ENCODE peak calls at places on chromosomes 3 and 15, in ten cellular contexts. One of them, this sample, is unnamed.
A peak's percentile ranks its signal among the peaks of the same experiment; 100 is the strongest.

GRCh38 chr3:169145551-169145950 is 518.0 kb downstream of the MECOM start:
- DNase-seq in A549: no peak
- DNase-seq in neural progenitor cell: no peak
- DNase-seq in aorta: no peak
- DNase-seq in mammary epithelial cell: no peak
- DNase-seq in AG04450: no peak
- DNase-seq in sigmoid colon: no peak
- DNase-seq in fibroblast of lung: no peak
- DNase-seq in thyroid gland: no peak
- DNase-seq in ascending aorta: no peak
- DNase-seq in this sample: no peak

GRCh38 chr3:100269410-100270217 is 8.8 kb downstream of the TBC1D23 start:
- DNase-seq in ascending aorta: no peak
- DNase-seq in sigmoid colon: no peak
- DNase-seq in aorta: no peak
- DNase-seq in thyroid gland: no peak
- DNase-seq in A549: no peak
- DNase-seq in AG04450: peak; percentile 72
- DNase-seq in fibroblast of lung: peak; percentile 86
- DNase-seq in mammary epithelial cell: peak; percentile 98
- DNase-seq in neural progenitor cell: no peak
- DNase-seq in this sample: peak; percentile 99

GRCh38 chr15:51425517-51426033 is 84.1 kb downstream of the GLDN start:
- DNase-seq in ascending aorta: no peak
- DNase-seq in fibroblast of lung: no peak
- DNase-seq in neural progenitor cell: no peak
- DNase-seq in A549: no peak
- DNase-seq in sigmoid colon: no peak
- DNase-seq in thyroid gland: no peak
- DNase-seq in AG04450: no peak
- DNase-seq in aorta: no peak
- DNase-seq in mammary epithelial cell: peak; percentile 18
- DNase-seq in this sample: no peak

GRCh38 chr3:100008081-100008698 is 106.1 kb downstream of the FILIP1L start:
- DNase-seq in thyroid gland: no peak
- DNase-seq in ascending aorta: no peak
- DNase-seq in mammary epithelial cell: no peak
- DNase-seq in neural progenitor cell: no peak
- DNase-seq in sigmoid colon: no peak
- DNase-seq in aorta: no peak
- DNase-seq in fibroblast of lung: no peak
- DNase-seq in A549: no peak
- DNase-seq in AG04450: no peak
- DNase-seq in this sample: no peak

GRCh38 chr3:40597441-40597840 is 72.7 kb downstream of the ZNF621 start:
- DNase-seq in thyroid gland: no peak
- DNase-seq in ascending aorta: no peak
- DNase-seq in mammary epithelial cell: peak; percentile 79
- DNase-seq in AG04450: no peak
- DNase-seq in fibroblast of lung: no peak
- DNase-seq in A549: no peak
- DNase-seq in neural progenitor cell: no peak
- DNase-seq in sigmoid colon: no peak
- DNase-seq in aorta: no peak
- DNase-seq in this sample: peak; percentile 57

GRCh38 chr15:61906961-61907752 is 153.1 kb downstream of the VPS13C start:
- DNase-seq in thyroid gland: no peak
- DNase-seq in neural progenitor cell: no peak
- DNase-seq in A549: no peak
- DNase-seq in fibroblast of lung: no peak
- DNase-seq in ascending aorta: no peak
- DNase-seq in aorta: no peak
- DNase-seq in sigmoid colon: no peak
- DNase-seq in mammary epithelial cell: peak; percentile 14
- DNase-seq in AG04450: no peak
- DNase-seq in this sample: no peak

GRCh38 chr3:51711352-51712019 is 4.6 kb downstream of the GRM2 start:
- DNase-seq in aorta: peak; percentile 35
- DNase-seq in sigmoid colon: no peak
- DNase-seq in ascending aorta: no peak
- DNase-seq in mammary epithelial cell: no peak
- DNase-seq in AG04450: no peak
- DNase-seq in thyroid gland: no peak
- DNase-seq in A549: no peak
- DNase-seq in fibroblast of lung: no peak
- DNase-seq in neural progenitor cell: no peak
- DNase-seq in this sample: no peak

GRCh38 chr3:193831495-193832455 is 238.8 kb downstream of the OPA1 start:
- DNase-seq in A549: no peak
- DNase-seq in AG04450: no peak
- DNase-seq in thyroid gland: no peak
- DNase-seq in ascending aorta: no peak
- DNase-seq in mammary epithelial cell: peak; percentile 100
- DNase-seq in fibroblast of lung: no peak
- DNase-seq in neural progenitor cell: no peak
- DNase-seq in aorta: no peak
- DNase-seq in sigmoid colon: no peak
- DNase-seq in this sample: peak; percentile 90

GRCh38 chr3:50238549-50239026 is 2.6 kb downstream of the GNAI2 start:
- DNase-seq in sigmoid colon: peak; percentile 96
- DNase-seq in A549: peak; percentile 41
- DNase-seq in fibroblast of lung: no peak
- DNase-seq in AG04450: no peak
- DNase-seq in ascending aorta: peak; percentile 66
- DNase-seq in thyroid gland: peak; percentile 83
- DNase-seq in neural progenitor cell: no peak
- DNase-seq in aorta: peak; percentile 91
- DNase-seq in mammary epithelial cell: peak; percentile 62
- DNase-seq in this sample: no peak

GRCh38 chr3:151816091-151816604 is 2.2 kb downstream of the AADAC start:
- DNase-seq in AG04450: peak; percentile 27
- DNase-seq in A549: peak; percentile 72
- DNase-seq in sigmoid colon: no peak
- DNase-seq in thyroid gland: peak; percentile 56
- DNase-seq in mammary epithelial cell: peak; percentile 82
- DNase-seq in aorta: no peak
- DNase-seq in ascending aorta: no peak
- DNase-seq in fibroblast of lung: peak; percentile 62
- DNase-seq in neural progenitor cell: peak; percentile 26
- DNase-seq in this sample: peak; percentile 65

GRCh38 chr15:74786659-74787165 is 4.8 kb downstream of the CSK start:
- DNase-seq in fibroblast of lung: no peak
- DNase-seq in A549: no peak
- DNase-seq in sigmoid colon: peak; percentile 63
- DNase-seq in mammary epithelial cell: no peak
- DNase-seq in neural progenitor cell: no peak
- DNase-seq in aorta: peak; percentile 78
- DNase-seq in thyroid gland: no peak
- DNase-seq in ascending aorta: no peak
- DNase-seq in AG04450: no peak
- DNase-seq in this sample: no peak
- H3K27ac ChIP-seq in fibroblast of lung: peak overlapping the region; percentile 31
- H3K27ac ChIP-seq in A549: no peak overlapping the region
- H3K27ac ChIP-seq in sigmoid colon: peak overlapping the region; percentile 62
- H3K27ac ChIP-seq in mammary epithelial cell: no peak overlapping the region
- H3K27ac ChIP-seq in neural progenitor cell: no peak overlapping the region
- H3K27ac ChIP-seq in aorta: no peak overlapping the region
- H3K27ac ChIP-seq in thyroid gland: no peak overlapping the region
- H3K27ac ChIP-seq in ascending aorta: peak overlapping the region; percentile 62
- H3K27ac ChIP-seq in AG04450: no peak overlapping the region
- H3K27ac ChIP-seq in this sample: peak overlapping the region; percentile 25

GRCh38 chr3:144381607-144382006 is 410.0 kb downstream of the DIPK2A start:
- DNase-seq in AG04450: no peak
- DNase-seq in neural progenitor cell: no peak
- DNase-seq in thyroid gland: no peak
- DNase-seq in mammary epithelial cell: no peak
- DNase-seq in fibroblast of lung: no peak
- DNase-seq in aorta: no peak
- DNase-seq in ascending aorta: no peak
- DNase-seq in A549: no peak
- DNase-seq in sigmoid colon: no peak
- DNase-seq in this sample: peak; percentile 76

GRCh38 chr3:144375122-144375521 is 403.5 kb downstream of the DIPK2A start:
- DNase-seq in AG04450: no peak
- DNase-seq in aorta: no peak
- DNase-seq in A549: no peak
- DNase-seq in mammary epithelial cell: no peak
- DNase-seq in neural progenitor cell: no peak
- DNase-seq in sigmoid colon: no peak
- DNase-seq in ascending aorta: no peak
- DNase-seq in thyroid gland: no peak
- DNase-seq in fibroblast of lung: no peak
- DNase-seq in this sample: no peak

GRCh38 chr3:144384241-144384979 is 412.8 kb downstream of the DIPK2A start:
- DNase-seq in neural progenitor cell: no peak
- DNase-seq in thyroid gland: no peak
- DNase-seq in A549: no peak
- DNase-seq in ascending aorta: no peak
- DNase-seq in AG04450: no peak
- DNase-seq in sigmoid colon: no peak
- DNase-seq in aorta: no peak
- DNase-seq in fibroblast of lung: peak; percentile 67
- DNase-seq in mammary epithelial cell: no peak
- DNase-seq in this sample: no peak

DNA sequence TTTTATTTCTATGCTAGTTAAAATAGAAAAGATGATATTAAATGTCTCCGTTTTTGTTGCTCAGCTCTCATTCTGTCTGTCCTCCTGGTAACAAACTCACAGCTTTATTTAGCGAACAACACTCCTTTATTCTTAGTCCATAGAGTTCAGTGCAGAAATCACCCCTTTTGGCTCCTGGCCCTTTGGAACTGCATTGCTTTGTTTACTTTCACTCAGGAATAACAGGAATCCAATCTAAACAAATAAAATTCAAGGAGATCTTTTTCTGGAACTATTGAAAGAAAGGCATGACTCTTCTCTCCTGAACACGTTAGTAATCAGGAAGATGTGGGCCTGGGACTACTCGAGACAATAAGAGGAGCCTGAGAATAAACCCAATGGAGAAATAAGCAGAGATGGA is 409.2 kb downstream of the DIPK2A start:
- DNase-seq in fibroblast of lung: peak; percentile 6
- DNase-seq in thyroid gland: no peak
- DNase-seq in sigmoid colon: no peak
- DNase-seq in neural progenitor cell: no peak
- DNase-seq in mammary epithelial cell: no peak
- DNase-seq in A549: no peak
- DNase-seq in aorta: no peak
- DNase-seq in ascending aorta: no peak
- DNase-seq in AG04450: no peak
- DNase-seq in this sample: no peak
- H3K27ac ChIP-seq in fibroblast of lung: no peak overlapping the region
- H3K27ac ChIP-seq in thyroid gland: no peak overlapping the region
- H3K27ac ChIP-seq in sigmoid colon: no peak overlapping the region
- H3K27ac ChIP-seq in neural progenitor cell: no peak overlapping the region
- H3K27ac ChIP-seq in mammary epithelial cell: no peak overlapping the region
- H3K27ac ChIP-seq in A549: no peak overlapping the region
- H3K27ac ChIP-seq in aorta: no peak overlapping the region
- H3K27ac ChIP-seq in ascending aorta: no peak overlapping the region
- H3K27ac ChIP-seq in AG04450: no peak overlapping the region
- H3K27ac ChIP-seq in this sample: no peak overlapping the region

GRCh38 chr3:114538211-114538610 is 244.4 kb downstream of the TIGIT start:
- DNase-seq in sigmoid colon: no peak
- DNase-seq in mammary epithelial cell: no peak
- DNase-seq in neural progenitor cell: no peak
- DNase-seq in A549: no peak
- DNase-seq in ascending aorta: no peak
- DNase-seq in fibroblast of lung: no peak
- DNase-seq in thyroid gland: no peak
- DNase-seq in aorta: no peak
- DNase-seq in AG04450: no peak
- DNase-seq in this sample: no peak

GRCh38 chr3:114545196-114545595 is 251.4 kb downstream of the TIGIT start:
- DNase-seq in aorta: no peak
- DNase-seq in AG04450: no peak
- DNase-seq in A549: no peak
- DNase-seq in ascending aorta: no peak
- DNase-seq in mammary epithelial cell: no peak
- DNase-seq in neural progenitor cell: no peak
- DNase-seq in sigmoid colon: no peak
- DNase-seq in thyroid gland: no peak
- DNase-seq in fibroblast of lung: no peak
- DNase-seq in this sample: no peak

GRCh38 chr3:114542359-114542758 is 248.5 kb downstream of the TIGIT start:
- DNase-seq in AG04450: no peak
- DNase-seq in A549: no peak
- DNase-seq in aorta: no peak
- DNase-seq in sigmoid colon: no peak
- DNase-seq in thyroid gland: no peak
- DNase-seq in fibroblast of lung: no peak
- DNase-seq in neural progenitor cell: peak; percentile 74
- DNase-seq in ascending aorta: no peak
- DNase-seq in mammary epithelial cell: no peak
- DNase-seq in this sample: no peak

GRCh38 chr3:114539525-114539924 is 245.7 kb downstream of the TIGIT start:
- DNase-seq in fibroblast of lung: no peak
- DNase-seq in ascending aorta: no peak
- DNase-seq in sigmoid colon: no peak
- DNase-seq in neural progenitor cell: no peak
- DNase-seq in aorta: no peak
- DNase-seq in thyroid gland: no peak
- DNase-seq in mammary epithelial cell: no peak
- DNase-seq in A549: no peak
- DNase-seq in AG04450: no peak
- DNase-seq in this sample: no peak
- H3K27ac ChIP-seq in fibroblast of lung: no peak overlapping the region
- H3K27ac ChIP-seq in ascending aorta: no peak overlapping the region
- H3K27ac ChIP-seq in sigmoid colon: no peak overlapping the region
- H3K27ac ChIP-seq in neural progenitor cell: no peak overlapping the region
- H3K27ac ChIP-seq in aorta: no peak overlapping the region
- H3K27ac ChIP-seq in thyroid gland: no peak overlapping the region
- H3K27ac ChIP-seq in mammary epithelial cell: no peak overlapping the region
- H3K27ac ChIP-seq in A549: no peak overlapping the region
- H3K27ac ChIP-seq in AG04450: no peak overlapping the region
- H3K27ac ChIP-seq in this sample: no peak overlapping the region

DNA sequence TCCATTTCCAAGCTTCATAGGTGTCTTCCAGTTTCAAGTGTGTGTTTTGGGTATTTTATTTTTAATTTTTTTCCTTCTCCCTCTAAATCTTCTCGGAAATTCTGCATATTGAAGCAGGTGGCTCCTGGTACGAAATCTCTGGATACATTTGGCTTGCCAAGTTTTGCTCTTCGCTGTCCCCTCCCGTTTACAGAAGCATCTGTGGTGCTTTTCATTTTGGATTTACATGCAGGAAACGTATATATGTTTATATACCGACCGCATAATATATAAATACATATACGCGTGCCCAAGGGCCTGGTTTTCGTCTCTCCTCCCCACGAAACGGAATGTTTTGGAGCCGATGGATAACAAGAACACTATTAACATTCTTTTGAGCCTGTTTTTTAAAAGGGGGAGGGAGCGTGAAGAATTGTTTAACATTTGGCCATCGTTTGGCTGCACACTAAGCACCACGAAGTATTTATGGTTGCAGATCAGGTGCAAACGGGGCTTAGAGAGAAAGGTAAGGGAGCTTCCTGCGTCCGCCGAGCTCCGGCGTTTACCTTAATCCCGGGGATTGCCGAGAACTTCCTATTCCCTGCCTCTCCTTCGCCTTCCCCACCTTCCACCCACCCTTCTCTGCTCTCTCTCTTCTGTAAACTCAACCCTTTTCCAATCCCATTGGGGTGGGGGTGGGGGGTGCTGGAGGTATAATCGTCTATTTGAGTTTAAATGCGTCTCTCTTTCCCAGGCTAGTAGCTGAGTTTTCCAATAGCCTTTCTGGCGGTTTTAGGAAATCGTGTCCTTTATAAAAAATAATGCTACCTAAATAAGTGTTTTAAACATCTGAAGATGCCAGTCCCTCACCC is 1.1 kb upstream of the NLGN1 start:
- DNase-seq in ascending aorta: no peak
- DNase-seq in thyroid gland: peak; percentile 23
- DNase-seq in A549: no peak
- DNase-seq in aorta: no peak
- DNase-seq in neural progenitor cell: peak; percentile 44
- DNase-seq in sigmoid colon: no peak
- DNase-seq in mammary epithelial cell: no peak
- DNase-seq in AG04450: no peak
- DNase-seq in fibroblast of lung: peak; percentile 15
- DNase-seq in this sample: no peak
- H3K27ac ChIP-seq in ascending aorta: peak overlapping the region; percentile 91
- H3K27ac ChIP-seq in thyroid gland: no peak overlapping the region
- H3K27ac ChIP-seq in A549: no peak overlapping the region
- H3K27ac ChIP-seq in aorta: peak overlapping the region; percentile 28
- H3K27ac ChIP-seq in neural progenitor cell: no peak overlapping the region
- H3K27ac ChIP-seq in sigmoid colon: peak overlapping the region; percentile 90
- H3K27ac ChIP-seq in mammary epithelial cell: no peak overlapping the region
- H3K27ac ChIP-seq in AG04450: no peak overlapping the region
- H3K27ac ChIP-seq in fibroblast of lung: no peak overlapping the region
- H3K27ac ChIP-seq in this sample: no peak overlapping the region